ENCODE peak calls at places on chromosomes 2 and 18, in six cellular contexts. One of them, this sample, is unnamed.
A peak's percentile ranks its signal among the peaks of the same experiment; 100 is the strongest.

GRCh38 chr2:105104208-105104731 is 66.4 kb downstream of the MRPS9 start:
- DNase-seq in RWPE1: peak; percentile 38
- DNase-seq in activated CD8-positive, alpha-beta T cell treated with anti-CD3 and anti-CD28 coated beads for 36 hours: no peak
- DNase-seq in body of pancreas: no peak
- DNase-seq in OCI-LY7: no peak
- DNase-seq in mesothelial cell of epicardium: no peak
- DNase-seq in this sample: no peak

GRCh38 chr2:191178806-191179514 is 28.2 kb upstream of the STAT4 start:
- DNase-seq in mesothelial cell of epicardium: no peak
- DNase-seq in body of pancreas: peak; percentile 37
- DNase-seq in RWPE1: peak; percentile 24
- DNase-seq in activated CD8-positive, alpha-beta T cell treated with anti-CD3 and anti-CD28 coated beads for 36 hours: no peak
- DNase-seq in OCI-LY7: no peak
- DNase-seq in this sample: no peak

GRCh38 chr18:74579704-74580103 is 18.0 kb upstream of the ZNF407 start:
- DNase-seq in activated CD8-positive, alpha-beta T cell treated with anti-CD3 and anti-CD28 coated beads for 36 hours: no peak
- DNase-seq in mesothelial cell of epicardium: no peak
- DNase-seq in RWPE1: no peak
- DNase-seq in body of pancreas: no peak
- DNase-seq in OCI-LY7: no peak
- DNase-seq in this sample: no peak

GRCh38 chr2:215002500-215002899 is 135.9 kb downstream of the ABCA12 start:
- DNase-seq in activated CD8-positive, alpha-beta T cell treated with anti-CD3 and anti-CD28 coated beads for 36 hours: peak; percentile 12
- DNase-seq in mesothelial cell of epicardium: no peak
- DNase-seq in OCI-LY7: peak; percentile 74
- DNase-seq in body of pancreas: peak; percentile 31
- DNase-seq in RWPE1: peak; percentile 11
- DNase-seq in this sample: peak; percentile 30

GRCh38 chr2:223537669-223538601 is 64.2 kb downstream of the SCG2 start:
- DNase-seq in OCI-LY7: no peak
- DNase-seq in RWPE1: no peak
- DNase-seq in activated CD8-positive, alpha-beta T cell treated with anti-CD3 and anti-CD28 coated beads for 36 hours: no peak
- DNase-seq in mesothelial cell of epicardium: no peak
- DNase-seq in body of pancreas: no peak
- DNase-seq in this sample: no peak

GRCh38 chr2:142989276-142990204 is 112.1 kb downstream of the KYNU start:
- DNase-seq in RWPE1: no peak
- DNase-seq in body of pancreas: no peak
- DNase-seq in mesothelial cell of epicardium: no peak
- DNase-seq in OCI-LY7: peak; percentile 43
- DNase-seq in activated CD8-positive, alpha-beta T cell treated with anti-CD3 and anti-CD28 coated beads for 36 hours: no peak
- DNase-seq in this sample: peak; percentile 15

GRCh38 chr2:6800553-6800952 is 65.2 kb downstream of the CMPK2 start:
- DNase-seq in RWPE1: no peak
- DNase-seq in mesothelial cell of epicardium: no peak
- DNase-seq in body of pancreas: no peak
- DNase-seq in activated CD8-positive, alpha-beta T cell treated with anti-CD3 and anti-CD28 coated beads for 36 hours: no peak
- DNase-seq in OCI-LY7: no peak
- DNase-seq in this sample: no peak

GRCh38 chr2:110153416-110153815 is 37.8 kb upstream of the MALL start:
- DNase-seq in body of pancreas: no peak
- DNase-seq in RWPE1: no peak
- DNase-seq in activated CD8-positive, alpha-beta T cell treated with anti-CD3 and anti-CD28 coated beads for 36 hours: no peak
- DNase-seq in mesothelial cell of epicardium: no peak
- DNase-seq in OCI-LY7: no peak
- DNase-seq in this sample: no peak

GRCh38 chr18:77084757-77085035 is 47.9 kb downstream of the MBP start:
- DNase-seq in mesothelial cell of epicardium: no peak
- DNase-seq in OCI-LY7: no peak
- DNase-seq in RWPE1: no peak
- DNase-seq in body of pancreas: no peak
- DNase-seq in activated CD8-positive, alpha-beta T cell treated with anti-CD3 and anti-CD28 coated beads for 36 hours: no peak
- DNase-seq in this sample: no peak

GRCh38 chr2:188132385-188132784 is 159.3 kb upstream of the GULP1 start:
- DNase-seq in body of pancreas: peak; percentile 24
- DNase-seq in mesothelial cell of epicardium: no peak
- DNase-seq in RWPE1: no peak
- DNase-seq in OCI-LY7: no peak
- DNase-seq in activated CD8-positive, alpha-beta T cell treated with anti-CD3 and anti-CD28 coated beads for 36 hours: no peak
- DNase-seq in this sample: no peak

GRCh38 chr2:73904952-73905351 is 12.1 kb downstream of the ACTG2 start:
- DNase-seq in RWPE1: no peak
- DNase-seq in body of pancreas: no peak
- DNase-seq in OCI-LY7: no peak
- DNase-seq in activated CD8-positive, alpha-beta T cell treated with anti-CD3 and anti-CD28 coated beads for 36 hours: no peak
- DNase-seq in mesothelial cell of epicardium: no peak
- DNase-seq in this sample: no peak

GRCh38 chr2:117087565-117088291 is 726.8 kb upstream of the DDX18 start:
- DNase-seq in RWPE1: no peak
- DNase-seq in body of pancreas: no peak
- DNase-seq in OCI-LY7: no peak
- DNase-seq in mesothelial cell of epicardium: peak; percentile 50
- DNase-seq in activated CD8-positive, alpha-beta T cell treated with anti-CD3 and anti-CD28 coated beads for 36 hours: no peak
- DNase-seq in this sample: no peak

GRCh38 chr2:7012141-7012809 is 95.1 kb downstream of the RNF144A start:
- DNase-seq in body of pancreas: no peak
- DNase-seq in mesothelial cell of epicardium: no peak
- DNase-seq in RWPE1: no peak
- DNase-seq in OCI-LY7: no peak
- DNase-seq in activated CD8-positive, alpha-beta T cell treated with anti-CD3 and anti-CD28 coated beads for 36 hours: no peak
- DNase-seq in this sample: no peak

GRCh38 chr2:40113997-40114396 is 334.9 kb upstream of the THUMPD2 start:
- DNase-seq in activated CD8-positive, alpha-beta T cell treated with anti-CD3 and anti-CD28 coated beads for 36 hours: no peak
- DNase-seq in mesothelial cell of epicardium: no peak
- DNase-seq in OCI-LY7: no peak
- DNase-seq in RWPE1: no peak
- DNase-seq in body of pancreas: no peak
- DNase-seq in this sample: no peak

GRCh38 chr2:105237045-105237765 is 4.3 kb upstream of the GPR45 start:
- DNase-seq in mesothelial cell of epicardium: no peak
- DNase-seq in activated CD8-positive, alpha-beta T cell treated with anti-CD3 and anti-CD28 coated beads for 36 hours: peak; percentile 25
- DNase-seq in OCI-LY7: no peak
- DNase-seq in RWPE1: no peak
- DNase-seq in body of pancreas: no peak
- DNase-seq in this sample: no peak

GRCh38 chr2:172813314-172813888 is 77.8 kb downstream of the RAPGEF4 start:
- DNase-seq in activated CD8-positive, alpha-beta T cell treated with anti-CD3 and anti-CD28 coated beads for 36 hours: no peak
- DNase-seq in OCI-LY7: no peak
- DNase-seq in RWPE1: peak; percentile 22
- DNase-seq in mesothelial cell of epicardium: no peak
- DNase-seq in body of pancreas: peak; percentile 30
- DNase-seq in this sample: no peak

GRCh38 chr2:219467736-219468075 is 31.0 kb upstream of the GMPPA start:
- DNase-seq in mesothelial cell of epicardium: no peak
- DNase-seq in RWPE1: no peak
- DNase-seq in OCI-LY7: no peak
- DNase-seq in activated CD8-positive, alpha-beta T cell treated with anti-CD3 and anti-CD28 coated beads for 36 hours: no peak
- DNase-seq in body of pancreas: no peak
- DNase-seq in this sample: no peak

GRCh38 chr18:74598350-74599001 is 806 bp downstream of the ZNF407 start:
- DNase-seq in OCI-LY7: peak; percentile 70
- DNase-seq in activated CD8-positive, alpha-beta T cell treated with anti-CD3 and anti-CD28 coated beads for 36 hours: peak; percentile 90
- DNase-seq in RWPE1: peak; percentile 18
- DNase-seq in mesothelial cell of epicardium: peak; percentile 71
- DNase-seq in body of pancreas: peak; percentile 64
- DNase-seq in this sample: peak; percentile 67

GRCh38 chr2:187453078-187453641 is 5.1 kb upstream of the CALCRL start:
- DNase-seq in body of pancreas: no peak
- DNase-seq in activated CD8-positive, alpha-beta T cell treated with anti-CD3 and anti-CD28 coated beads for 36 hours: no peak
- DNase-seq in mesothelial cell of epicardium: no peak
- DNase-seq in RWPE1: peak; percentile 13
- DNase-seq in OCI-LY7: no peak
- DNase-seq in this sample: no peak

GRCh38 chr18:37400832-37401231 is 164.8 kb downstream of the CELF4 start:
- DNase-seq in activated CD8-positive, alpha-beta T cell treated with anti-CD3 and anti-CD28 coated beads for 36 hours: no peak
- DNase-seq in RWPE1: no peak
- DNase-seq in mesothelial cell of epicardium: no peak
- DNase-seq in OCI-LY7: no peak
- DNase-seq in body of pancreas: no peak
- DNase-seq in this sample: no peak

GRCh38 chr2:6866239-6866745 is 585 bp upstream of the CMPK2 start:
- DNase-seq in activated CD8-positive, alpha-beta T cell treated with anti-CD3 and anti-CD28 coated beads for 36 hours: peak; percentile 51
- DNase-seq in body of pancreas: peak; percentile 63
- DNase-seq in OCI-LY7: peak; percentile 19
- DNase-seq in RWPE1: peak; percentile 57
- DNase-seq in mesothelial cell of epicardium: no peak
- DNase-seq in this sample: peak; percentile 38

DNA sequence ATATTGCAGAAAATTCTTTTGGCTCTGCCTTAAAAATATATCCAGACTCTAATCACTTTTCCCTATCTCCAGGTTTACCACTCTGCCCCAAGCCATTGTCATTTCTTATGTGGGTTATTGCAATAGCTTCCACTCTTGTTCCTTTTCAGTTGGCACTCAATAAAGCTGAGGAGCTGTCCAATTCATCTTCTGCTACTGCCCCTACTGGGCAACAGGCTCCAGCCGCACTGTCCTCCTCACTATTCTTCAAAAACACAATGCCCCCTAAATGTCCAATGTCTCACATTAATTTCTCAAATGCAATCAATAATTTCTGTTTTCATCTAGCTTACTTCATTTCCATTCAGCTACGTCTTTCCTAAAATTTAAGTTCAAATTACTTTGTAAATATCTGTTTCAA is 1262.5 kb upstream of the CDH2 start:
- DNase-seq in RWPE1: no peak
- DNase-seq in body of pancreas: no peak
- DNase-seq in activated CD8-positive, alpha-beta T cell treated with anti-CD3 and anti-CD28 coated beads for 36 hours: no peak
- DNase-seq in mesothelial cell of epicardium: no peak
- DNase-seq in OCI-LY7: no peak
- DNase-seq in this sample: no peak
- TF ChIP-seq CTCF in RWPE1: no peak
- TF ChIP-seq CTCF in body of pancreas: no peak
- TF ChIP-seq CTCF in activated CD8-positive, alpha-beta T cell treated with anti-CD3 and anti-CD28 coated beads for 36 hours: no peak
- TF ChIP-seq CTCF in mesothelial cell of epicardium: no peak
- TF ChIP-seq CTCF in OCI-LY7: no peak
- TF ChIP-seq CTCF in this sample: no peak

DNA sequence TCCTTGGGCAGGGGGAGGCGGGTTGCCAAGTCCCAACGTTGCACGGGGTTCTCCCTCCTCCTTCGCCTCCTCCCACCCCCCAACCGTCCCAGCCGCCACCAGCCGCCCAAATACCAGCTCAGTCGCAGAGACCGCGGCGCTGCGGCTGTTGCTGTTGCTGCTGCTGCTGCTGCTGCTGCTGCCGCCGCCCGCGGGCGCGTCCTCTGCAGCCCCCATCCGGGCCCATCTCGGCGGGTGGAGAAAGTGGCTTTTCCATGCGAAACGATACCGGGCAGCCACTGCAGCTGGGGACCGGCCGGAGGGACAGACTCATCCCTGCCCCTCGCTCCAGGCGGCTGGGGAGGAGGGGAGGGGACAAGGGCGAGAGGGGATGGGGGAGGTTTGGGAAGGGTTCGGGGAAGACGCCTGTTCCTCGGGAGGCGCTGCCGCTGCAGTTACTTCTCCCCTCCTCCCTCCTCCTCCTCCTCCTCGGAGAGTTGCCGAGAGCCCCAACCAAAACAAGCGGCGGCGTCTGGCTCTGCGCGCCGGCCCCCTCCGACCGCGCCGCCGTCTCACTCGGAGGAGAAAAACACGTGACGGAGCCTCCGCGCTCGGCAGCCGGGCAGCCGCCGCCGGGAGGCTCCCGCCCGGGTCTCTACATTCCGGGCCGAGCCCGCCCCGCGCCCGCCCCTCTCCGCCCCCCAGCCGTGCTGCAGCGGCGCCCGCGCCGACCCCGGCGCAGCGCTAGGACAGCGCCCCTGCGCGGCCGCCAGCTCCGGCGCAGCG is at the start of gene IRS1:
- DNase-seq in activated CD8-positive, alpha-beta T cell treated with anti-CD3 and anti-CD28 coated beads for 36 hours: peak; percentile 71
- DNase-seq in body of pancreas: peak; percentile 80
- DNase-seq in OCI-LY7: peak; percentile 87
- DNase-seq in RWPE1: peak; percentile 62
- DNase-seq in mesothelial cell of epicardium: peak; percentile 84
- DNase-seq in this sample: peak; percentile 67
- TF ChIP-seq CTCF in activated CD8-positive, alpha-beta T cell treated with anti-CD3 and anti-CD28 coated beads for 36 hours: no peak
- TF ChIP-seq CTCF in body of pancreas: peak; percentile 74
- TF ChIP-seq CTCF in OCI-LY7: no peak
- TF ChIP-seq CTCF in RWPE1: peak; percentile 81
- TF ChIP-seq CTCF in mesothelial cell of epicardium: no peak
- TF ChIP-seq CTCF in this sample: peak; percentile 59

GRCh38 chr2:181904022-181904632 is 12.6 kb downstream of the ITPRID2 start:
- DNase-seq in mesothelial cell of epicardium: no peak
- DNase-seq in body of pancreas: no peak
- DNase-seq in OCI-LY7: peak; percentile 42
- DNase-seq in RWPE1: peak; percentile 34
- DNase-seq in activated CD8-positive, alpha-beta T cell treated with anti-CD3 and anti-CD28 coated beads for 36 hours: peak; percentile 6
- DNase-seq in this sample: no peak
- TF ChIP-seq CTCF in mesothelial cell of epicardium: peak; percentile 60
- TF ChIP-seq CTCF in body of pancreas: peak; percentile 69
- TF ChIP-seq CTCF in OCI-LY7: peak; percentile 91
- TF ChIP-seq CTCF in RWPE1: peak; percentile 64
- TF ChIP-seq CTCF in activated CD8-positive, alpha-beta T cell treated with anti-CD3 and anti-CD28 coated beads for 36 hours: peak; percentile 67
- TF ChIP-seq CTCF in this sample: peak; percentile 45

GRCh38 chr2:71558300-71559051 is 105.1 kb downstream of the DYSF start:
- DNase-seq in OCI-LY7: no peak
- DNase-seq in RWPE1: no peak
- DNase-seq in activated CD8-positive, alpha-beta T cell treated with anti-CD3 and anti-CD28 coated beads for 36 hours: no peak
- DNase-seq in mesothelial cell of epicardium: no peak
- DNase-seq in body of pancreas: peak; percentile 43
- DNase-seq in this sample: no peak

GRCh38 chr2:71560286-71561011 is 107.1 kb downstream of the DYSF start:
- DNase-seq in body of pancreas: peak; percentile 25
- DNase-seq in OCI-LY7: no peak
- DNase-seq in RWPE1: no peak
- DNase-seq in activated CD8-positive, alpha-beta T cell treated with anti-CD3 and anti-CD28 coated beads for 36 hours: no peak
- DNase-seq in mesothelial cell of epicardium: peak; percentile 72
- DNase-seq in this sample: no peak

GRCh38 chr2:71559080-71559827 is 105.9 kb downstream of the DYSF start:
- DNase-seq in body of pancreas: no peak
- DNase-seq in OCI-LY7: no peak
- DNase-seq in activated CD8-positive, alpha-beta T cell treated with anti-CD3 and anti-CD28 coated beads for 36 hours: no peak
- DNase-seq in mesothelial cell of epicardium: no peak
- DNase-seq in RWPE1: no peak
- DNase-seq in this sample: no peak

GRCh38 chr2:71561441-71562267 is 108.3 kb downstream of the DYSF start:
- DNase-seq in body of pancreas: peak; percentile 21
- DNase-seq in mesothelial cell of epicardium: no peak
- DNase-seq in RWPE1: no peak
- DNase-seq in OCI-LY7: no peak
- DNase-seq in activated CD8-positive, alpha-beta T cell treated with anti-CD3 and anti-CD28 coated beads for 36 hours: no peak
- DNase-seq in this sample: no peak

GRCh38 chr2:71559828-71560210 is 106.5 kb downstream of the DYSF start:
- DNase-seq in activated CD8-positive, alpha-beta T cell treated with anti-CD3 and anti-CD28 coated beads for 36 hours: no peak
- DNase-seq in body of pancreas: no peak
- DNase-seq in mesothelial cell of epicardium: no peak
- DNase-seq in RWPE1: no peak
- DNase-seq in OCI-LY7: no peak
- DNase-seq in this sample: no peak
- TF ChIP-seq CTCF in activated CD8-positive, alpha-beta T cell treated with anti-CD3 and anti-CD28 coated beads for 36 hours: no peak
- TF ChIP-seq CTCF in body of pancreas: no peak
- TF ChIP-seq CTCF in mesothelial cell of epicardium: no peak
- TF ChIP-seq CTCF in RWPE1: no peak
- TF ChIP-seq CTCF in OCI-LY7: no peak
- TF ChIP-seq CTCF in this sample: no peak